ENCODE peak calls at places on chromosomes 13 and 19, in five cellular contexts. L is DMS79 treated with DMSO at 0.1 percent for 48 hours, B is kidney, J is stromal cell of bone marrow, X is HEK293T. Q is an unnamed sample.

GRCh38 chr19:13972368-13973155 is 20.3 kb downstream of the DCAF15 start:
- DNase-seq in B (no peak), L (no peak), J (no peak), X (no peak), Q (no peak)

GRCh38 chr19:14544977-14545715 is 15.8 kb downstream of the TECR start:
- DNase-seq in J (no peak), B (peak), L (peak), X (no peak), Q (no peak)

GRCh38 chr19:485583-486236 is 10.6 kb upstream of the MADCAM1 start:
- DNase-seq in B (no peak), J (peak), L (peak), X (no peak), Q (no peak)

GRCh38 chr19:4338441-4339350 is at the start of gene STAP2:
- DNase-seq in J (no peak), X (no peak), L (peak), B (peak), Q (no peak)

GRCh38 chr19:3510727-3511126 is 4.6 kb downstream of the FZR1 start:
- DNase-seq in B (no peak), L (no peak), X (no peak), J (no peak), Q (no peak)

GRCh38 chr13:104085611-104086010 is 1019.4 kb upstream of the SLC10A2 start:
- DNase-seq in L (no peak), J (no peak), B (no peak), X (no peak), Q (no peak)

GRCh38 chr13:28805193-28805819 is 14.8 kb upstream of the MTUS2 start:
- DNase-seq in B (no peak), J (no peak), L (no peak), X (peak), Q (no peak)

GRCh38 chr19:45729774-45730388 is 815 bp downstream of the FBXO46 start:
- DNase-seq in B (no peak), L (no peak), X (no peak), J (no peak), Q (no peak)

GRCh38 chr19:41912899-41913475 is 15.3 kb downstream of the ERFL start:
- DNase-seq in J (no peak), L (no peak), X (no peak), B (no peak), Q (no peak)

GRCh38 chr13:66656050-66656449 is 574.1 kb downstream of the PCDH9 start:
- DNase-seq in L (no peak), J (no peak), B (no peak), X (no peak), Q (no peak)

Q was measured in amniotic stem cell.